ENCODE peak calls at places on chromosome 3, in eight cellular contexts. I is A549, N is right lobe of liver, B is ovary, Z is body of pancreas, L is uterus, Y is adrenal gland, U is HCT116. P is an unnamed sample.

GRCh38 chr3:85397434-85397833 is 438.6 kb downstream of the CADM2 start:
- DNase-seq in N (no peak), Y (no peak), Z (no peak), B (no peak), U (no peak), L (no peak), I (no peak), P (no peak)

GRCh38 chr3:23928525-23928924 is 11.6 kb downstream of the RPL15 start:
- DNase-seq in N (no peak), Y (no peak), B (no peak), L (no peak), I (no peak), Z (no peak), U (no peak), P (no peak)

GRCh38 chr3:152973575-152973974 is 138.6 kb downstream of the P2RY1 start:
- DNase-seq in B (no peak), Z (no peak), Y (no peak), U (no peak), I (no peak), L (no peak), N (no peak), P (no peak)

GRCh38 chr3:16370872-16371740 is 106.1 kb downstream of the OXNAD1 start:
- DNase-seq in I (no peak), Z (no peak), L (peak; percentile 41), B (no peak), Y (no peak), N (no peak), U (no peak), P (no peak)

GRCh38 chr3:108475220-108475782 is 35.1 kb downstream of the MYH15 start:
- DNase-seq in Z (no peak), Y (no peak), U (no peak), I (no peak), B (no peak), N (no peak), L (no peak), P (no peak)

GRCh38 chr3:160577551-160578195 is 12.3 kb upstream of the KPNA4 start:
- DNase-seq in U (peak; percentile 23), N (no peak), Y (no peak), Z (peak; percentile 40), I (no peak), L (no peak), B (no peak), P (no peak)

GRCh38 chr3:163919154-163919553 is 1159.1 kb downstream of the SI start:
- DNase-seq in B (no peak), N (no peak), I (no peak), U (no peak), Z (no peak), L (no peak), Y (no peak), P (no peak)

GRCh38 chr3:16668776-16669545 is 63.7 kb upstream of the DAZL start:
- DNase-seq in Y (no peak), I (no peak), Z (no peak), N (no peak), B (no peak), U (no peak), L (no peak), P (no peak)

GRCh38 chr3:52452570-52453221 is 1.1 kb downstream of the TNNC1 start:
- DNase-seq in Z (no peak), L (no peak), U (no peak), I (no peak), Y (no peak), B (peak; percentile 30), N (no peak), P (no peak)

GRCh38 chr3:103295974-103296570 is 861.3 kb downstream of the ZPLD1 start:
- DNase-seq in B (no peak), Y (no peak), I (no peak), Z (no peak), L (no peak), U (peak; percentile 19), N (no peak), P (peak; percentile 16)

GRCh38 chr3:109772520-109772919 is 435.2 kb upstream of the DPPA4 start:
- DNase-seq in N (no peak), L (no peak), Z (no peak), Y (no peak), U (no peak), B (no peak), I (no peak), P (no peak)

GRCh38 chr3:12756635-12757034 is 2.4 kb downstream of the TMEM40 start:
- DNase-seq in I (no peak), B (no peak), N (no peak), U (no peak), Y (no peak), L (no peak), Z (no peak), P (no peak)

GRCh38 chr3:194561306-194561974 is 71.8 kb downstream of the TMEM44 start:
- DNase-seq in I (no peak), N (peak; percentile 66), Z (no peak), B (no peak), U (no peak), Y (peak; percentile 34), L (no peak), P (no peak)

GRCh38 chr3:113894927-113895326 is 52.9 kb upstream of the ZDHHC23 start:
- DNase-seq in N (no peak), B (no peak), I (no peak), Z (no peak), L (no peak), Y (no peak), U (no peak), P (no peak)

GRCh38 chr3:101010316-101010715 is 17.1 kb upstream of the ABI3BP start:
- DNase-seq in Z (no peak), N (no peak), Y (no peak), I (no peak), U (no peak), B (no peak), L (no peak), P (no peak)

GRCh38 chr3:186930143-186930638 is at the start of gene ST6GAL1:
- DNase-seq in B (peak; percentile 53), I (peak; percentile 21), Y (peak; percentile 56), Z (peak; percentile 55), N (peak; percentile 85), U (peak; percentile 29), L (peak; percentile 62), P (peak; percentile 85)

GRCh38 chr3:44669760-44670159 is 21.2 kb downstream of the ZNF35 start:
- DNase-seq in Z (no peak), U (no peak), B (no peak), N (no peak), L (no peak), I (no peak), Y (no peak), P (no peak)

GRCh38 chr3:64055076-64055475 is 31.8 kb upstream of the PSMD6 start:
- DNase-seq in L (no peak), I (no peak), N (no peak), B (no peak), U (no peak), Y (no peak), Z (no peak), P (no peak)

GRCh38 chr3:137714551-137714950 is 49.6 kb upstream of the SOX14 start:
- DNase-seq in U (no peak), B (no peak), Y (no peak), L (no peak), N (no peak), I (no peak), Z (no peak), P (no peak)

DNA sequence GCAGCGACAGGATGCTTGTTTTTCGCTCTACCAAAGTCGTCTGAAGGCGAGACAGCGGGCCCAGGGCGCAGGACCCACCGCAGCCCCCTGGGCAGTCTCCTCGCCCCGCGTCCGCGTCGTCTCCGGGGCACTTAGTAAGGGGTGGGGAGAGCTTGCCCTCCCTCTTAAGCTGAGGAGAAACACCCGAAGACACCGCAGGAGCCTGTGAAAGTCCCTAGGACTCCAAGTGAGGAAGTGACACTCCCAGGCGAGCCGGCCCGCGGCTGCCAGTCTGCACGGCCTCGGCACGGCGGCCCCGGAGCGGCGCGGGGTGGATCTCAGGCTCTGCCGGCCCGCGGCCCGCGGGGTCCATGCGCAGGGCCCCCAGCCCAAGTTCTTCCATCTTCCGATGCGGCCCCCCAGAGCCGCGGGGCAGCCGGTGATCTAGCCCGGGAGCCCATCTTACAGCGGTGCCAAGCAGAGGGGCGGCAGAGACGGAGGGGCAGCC is 262 bp downstream of the ARHGAP31 start:
- DNase-seq in N (peak; percentile 76), B (peak; percentile 62), I (peak; percentile 37), Z (peak; percentile 58), Y (peak; percentile 53), L (peak; percentile 46), U (no peak), P (peak; percentile 43)
- TF ChIP-seq POLR2A in N (peak; percentile 37), B (no peak), I (no peak), Z (no peak), Y (peak; percentile 36), L (no peak), U (no peak), P (peak; percentile 6)

GRCh38 chr3:185498503-185499396 is at the start of gene TMEM41A:
- DNase-seq in N (peak; percentile 96), L (peak; percentile 93), B (peak; percentile 96), Z (peak; percentile 95), Y (peak; percentile 96), U (peak; percentile 73), I (peak; percentile 80), P (peak; percentile 93)
- TF ChIP-seq POLR2A in N (peak; percentile 94), L (peak; percentile 84), B (peak; percentile 57), Z (peak; percentile 95), Y (peak; percentile 99), U (peak; percentile 67), I (peak; percentile 76), P (peak; percentile 90)

DNA sequence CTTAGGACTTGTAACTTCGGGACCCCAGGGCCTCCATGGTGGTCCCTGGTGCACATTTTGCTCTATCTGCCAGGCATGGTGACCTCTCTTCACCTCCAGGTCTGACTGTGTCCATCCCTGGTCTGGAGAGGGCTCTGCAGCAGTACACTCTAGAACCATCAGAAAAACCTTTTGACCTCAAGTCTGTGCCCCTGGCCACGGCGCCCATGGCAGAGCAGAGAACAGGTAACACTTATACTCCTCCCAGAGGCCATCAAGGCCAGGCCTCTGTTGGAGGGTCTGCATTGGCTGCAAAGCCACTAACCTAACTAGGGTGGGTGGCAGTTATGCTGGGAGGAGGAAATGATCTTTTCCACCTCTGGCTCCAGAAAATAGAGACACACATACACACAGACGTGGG is 10.3 kb upstream of the HMCES start:
- DNase-seq in Z (no peak), N (no peak), Y (no peak), B (no peak), L (no peak), I (no peak), U (no peak), P (no peak)
- TF ChIP-seq POLR2A in Z (no peak), N (no peak), Y (no peak), B (no peak), L (no peak), I (no peak), U (no peak), P (no peak)

GRCh38 chr3:112643621-112644236 is 2.8 kb upstream of the CCDC80 start:
- DNase-seq in Z (no peak), B (no peak), L (no peak), I (no peak), N (no peak), Y (no peak), U (no peak), P (no peak)
- TF ChIP-seq POLR2A in Z (no peak), B (no peak), L (no peak), I (no peak), N (no peak), Y (no peak), U (no peak), P (no peak)

GRCh38 chr3:50340404-50341329 is at the start of gene RASSF1:
- DNase-seq in B (peak; percentile 75), U (no peak), N (peak; percentile 82), Y (no peak), L (peak; percentile 80), Z (peak; percentile 66), I (no peak), P (peak; percentile 84)
- TF ChIP-seq POLR2A in B (peak; percentile 53), U (peak; percentile 81), N (peak; percentile 60), Y (peak; percentile 38), L (peak; percentile 67), Z (no peak), I (no peak), P (peak; percentile 95)

GRCh38 chr3:180989291-180990163 is at the start of gene DNAJC19:
- DNase-seq in B (peak; percentile 89), U (peak; percentile 96), Y (peak; percentile 96), N (peak; percentile 95), I (peak; percentile 85), Z (peak; percentile 97), L (peak; percentile 90), P (peak; percentile 98)
- TF ChIP-seq POLR2A in B (peak; percentile 79), U (peak; percentile 54), Y (peak; percentile 94), N (peak; percentile 82), I (peak; percentile 68), Z (peak; percentile 96), L (peak; percentile 36), P (peak; percentile 90)

P was measured in erythroblast.